ENCODE peak calls at places on chromosomes 11 and 22, in four cellular contexts. One of them, this sample, is unnamed.

GRCh38 chr11:132969892-132970291 is 562.4 kb downstream of the OPCML start:
- DNase-seq in H1: no peak
- DNase-seq in mesenchymal stem cell: no peak
- DNase-seq in mesendoderm: no peak
- DNase-seq in this sample: no peak

GRCh38 chr22:25630446-25630845 is 66.0 kb downstream of the GRK3 start:
- DNase-seq in H1: no peak
- DNase-seq in mesenchymal stem cell: no peak
- DNase-seq in mesendoderm: no peak
- DNase-seq in this sample: no peak

GRCh38 chr11:115677190-115677589 is 173.0 kb upstream of the CADM1 start:
- DNase-seq in H1: no peak
- DNase-seq in mesenchymal stem cell: no peak
- DNase-seq in mesendoderm: no peak
- DNase-seq in this sample: no peak

GRCh38 chr11:134044514-134045284 is 24.2 kb upstream of the JAM3 start:
- DNase-seq in H1: no peak
- DNase-seq in mesenchymal stem cell: no peak
- DNase-seq in mesendoderm: no peak
- DNase-seq in this sample: no peak

GRCh38 chr11:58731819-58732218 is at the start of gene GLYAT:
- DNase-seq in H1: no peak
- DNase-seq in mesenchymal stem cell: no peak
- DNase-seq in mesendoderm: no peak
- DNase-seq in this sample: no peak

GRCh38 chr22:50403701-50404101 is 60.6 kb downstream of the PPP6R2 start:
- DNase-seq in H1: no peak
- DNase-seq in mesenchymal stem cell: no peak
- DNase-seq in mesendoderm: no peak
- DNase-seq in this sample: no peak

GRCh38 chr11:63445720-63446119 is 45.2 kb downstream of the PLAAT5 start:
- DNase-seq in H1: no peak
- DNase-seq in mesenchymal stem cell: no peak
- DNase-seq in mesendoderm: no peak
- DNase-seq in this sample: peak

GRCh38 chr11:118876261-118876660 is 7.4 kb upstream of the CXCR5 start:
- DNase-seq in H1: no peak
- DNase-seq in mesenchymal stem cell: no peak
- DNase-seq in mesendoderm: no peak
- DNase-seq in this sample: no peak

GRCh38 chr11:10637629-10638028 is 55.9 kb downstream of the IRAG1 start:
- DNase-seq in H1: no peak
- DNase-seq in mesenchymal stem cell: no peak
- DNase-seq in mesendoderm: no peak
- DNase-seq in this sample: no peak

GRCh38 chr11:49995559-49995958 is 13.2 kb upstream of the OR4C12 start:
- DNase-seq in H1: no peak
- DNase-seq in mesenchymal stem cell: peak
- DNase-seq in mesendoderm: peak
- DNase-seq in this sample: peak

GRCh38 chr11:75262961-75263852 is 22.6 kb downstream of the TPBGL start:
- DNase-seq in H1: no peak
- DNase-seq in mesenchymal stem cell: no peak
- DNase-seq in mesendoderm: no peak
- DNase-seq in this sample: no peak

GRCh38 chr11:124602193-124602592 is 9.0 kb upstream of the PANX3 start:
- DNase-seq in H1: no peak
- DNase-seq in mesenchymal stem cell: no peak
- DNase-seq in mesendoderm: no peak
- DNase-seq in this sample: peak

GRCh38 chr11:82267186-82267585 is 466.5 kb downstream of the FAM181B start:
- DNase-seq in H1: no peak
- DNase-seq in mesenchymal stem cell: no peak
- DNase-seq in mesendoderm: no peak
- DNase-seq in this sample: no peak

GRCh38 chr22:40451230-40451629 is 80.8 kb downstream of the SGSM3 start:
- DNase-seq in H1: no peak
- DNase-seq in mesenchymal stem cell: no peak
- DNase-seq in mesendoderm: no peak
- DNase-seq in this sample: no peak

GRCh38 chr11:28384418-28384817 is 276.2 kb downstream of the METTL15 start:
- DNase-seq in H1: no peak
- DNase-seq in mesenchymal stem cell: peak
- DNase-seq in mesendoderm: no peak
- DNase-seq in this sample: peak

GRCh38 chr11:92707173-92707619 is 262.3 kb upstream of the MTNR1B start:
- DNase-seq in H1: no peak
- DNase-seq in mesenchymal stem cell: no peak
- DNase-seq in mesendoderm: no peak
- DNase-seq in this sample: no peak

GRCh38 chr11:118917488-118918127 is 8.1 kb downstream of the BCL9L start:
- DNase-seq in H1: no peak
- DNase-seq in mesenchymal stem cell: peak
- DNase-seq in mesendoderm: peak
- DNase-seq in this sample: peak

GRCh38 chr11:130209128-130209932 is 49.7 kb downstream of the ST14 start:
- DNase-seq in H1: no peak
- DNase-seq in mesenchymal stem cell: no peak
- DNase-seq in mesendoderm: no peak
- DNase-seq in this sample: no peak

GRCh38 chr22:39478461-39478860 is 21.6 kb downstream of the MGAT3 start:
- DNase-seq in H1: no peak
- DNase-seq in mesenchymal stem cell: no peak
- DNase-seq in mesendoderm: no peak
- DNase-seq in this sample: peak

DNA sequence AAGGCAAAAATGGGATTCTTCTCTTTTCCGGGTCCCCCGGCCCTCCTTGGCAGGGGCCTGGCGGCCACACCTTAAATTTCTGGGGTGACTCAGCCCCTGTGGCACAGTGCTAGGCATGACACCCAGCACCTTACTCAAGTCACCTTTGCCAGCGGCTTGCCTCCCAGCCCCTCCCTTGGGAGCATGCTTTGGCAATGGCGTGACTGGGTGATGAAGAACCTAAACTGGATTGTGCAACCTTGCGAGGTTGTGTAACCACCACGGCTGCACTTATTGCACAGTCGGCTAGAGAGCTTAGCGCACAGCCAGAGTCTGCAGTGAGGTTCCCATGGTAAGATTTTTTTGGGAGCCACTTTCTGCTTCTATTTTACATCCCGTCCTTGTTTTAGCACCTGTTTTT is 16.1 kb upstream of the LDLRAD3 start:
- DNase-seq in H1: no peak
- DNase-seq in mesenchymal stem cell: peak
- DNase-seq in mesendoderm: no peak
- DNase-seq in this sample: peak
- H2BK120ac ChIP-seq in H1: no peak
- H2BK120ac ChIP-seq in mesenchymal stem cell: no peak
- H2BK120ac ChIP-seq in mesendoderm: no peak
- H2BK120ac ChIP-seq in this sample: no peak

GRCh38 chr22:23695748-23696325 is 5.0 kb downstream of the RGL4 start:
- DNase-seq in H1: no peak
- DNase-seq in mesenchymal stem cell: no peak
- DNase-seq in mesendoderm: no peak
- DNase-seq in this sample: no peak

GRCh38 chr22:23698094-23698493 is 7.3 kb downstream of the RGL4 start:
- DNase-seq in H1: no peak
- DNase-seq in mesenchymal stem cell: no peak
- DNase-seq in mesendoderm: peak
- DNase-seq in this sample: no peak

GRCh38 chr22:23698673-23699235 is 7.9 kb downstream of the RGL4 start:
- DNase-seq in H1: no peak
- DNase-seq in mesenchymal stem cell: no peak
- DNase-seq in mesendoderm: no peak
- DNase-seq in this sample: peak

GRCh38 chr22:23696326-23696851 is 5.6 kb downstream of the RGL4 start:
- DNase-seq in H1: no peak
- DNase-seq in mesenchymal stem cell: no peak
- DNase-seq in mesendoderm: no peak
- DNase-seq in this sample: peak

GRCh38 chr22:23697031-23697970 is 6.5 kb downstream of the RGL4 start:
- DNase-seq in H1: no peak
- DNase-seq in mesenchymal stem cell: no peak
- DNase-seq in mesendoderm: no peak
- DNase-seq in this sample: no peak
- H3K4me3 ChIP-seq in H1: no peak
- H3K4me3 ChIP-seq in mesenchymal stem cell: no peak
- H3K4me3 ChIP-seq in mesendoderm: no peak
- H3K4me3 ChIP-seq in this sample: no peak

DNA sequence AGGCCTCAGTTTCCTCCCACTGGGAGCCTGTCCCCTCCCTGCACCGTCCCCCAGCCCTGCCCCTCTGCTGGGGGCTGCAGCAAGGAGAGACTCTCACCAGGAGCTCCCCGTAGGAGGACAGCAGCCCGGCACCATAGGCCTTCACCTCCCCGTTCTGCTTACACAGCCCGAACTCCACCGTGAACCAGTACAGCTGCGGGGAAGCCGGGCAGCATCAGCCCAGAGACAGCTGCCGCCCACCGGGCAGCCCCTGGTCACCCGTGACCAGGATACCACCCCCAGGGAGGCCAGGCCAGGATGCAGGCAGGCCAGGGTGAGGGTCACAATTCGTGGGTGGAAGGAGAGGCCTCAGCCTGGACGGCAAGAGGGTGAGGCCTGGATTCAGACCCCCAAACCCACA is 4.6 kb upstream of the INS start:
- DNase-seq in H1: no peak
- DNase-seq in mesenchymal stem cell: no peak
- DNase-seq in mesendoderm: no peak
- DNase-seq in this sample: no peak
- H2BK120ac ChIP-seq in H1: no peak
- H2BK120ac ChIP-seq in mesenchymal stem cell: no peak
- H2BK120ac ChIP-seq in mesendoderm: no peak
- H2BK120ac ChIP-seq in this sample: no peak

GRCh38 chr11:504994-505344 is 2.1 kb downstream of the RNH1 start:
- DNase-seq in H1: no peak
- DNase-seq in mesenchymal stem cell: no peak
- DNase-seq in mesendoderm: no peak
- DNase-seq in this sample: no peak
- H3K4me3 ChIP-seq in H1: no peak
- H3K4me3 ChIP-seq in mesenchymal stem cell: no peak
- H3K4me3 ChIP-seq in mesendoderm: no peak
- H3K4me3 ChIP-seq in this sample: peak

GRCh38 chr11:73190557-73190885 is 27.6 kb upstream of the P2RY2 start:
- DNase-seq in H1: no peak
- DNase-seq in mesenchymal stem cell: no peak
- DNase-seq in mesendoderm: no peak
- DNase-seq in this sample: no peak
- H2BK120ac ChIP-seq in H1: no peak
- H2BK120ac ChIP-seq in mesenchymal stem cell: no peak
- H2BK120ac ChIP-seq in mesendoderm: no peak
- H2BK120ac ChIP-seq in this sample: no peak

GRCh38 chr11:36375348-36376314 is 79.5 kb downstream of the PRR5L start:
- DNase-seq in H1: no peak
- DNase-seq in mesenchymal stem cell: no peak
- DNase-seq in mesendoderm: peak
- DNase-seq in this sample: no peak

GRCh38 chr11:36376315-36376887 is 80.3 kb downstream of the PRR5L start:
- DNase-seq in H1: no peak
- DNase-seq in mesenchymal stem cell: peak
- DNase-seq in mesendoderm: peak
- DNase-seq in this sample: peak

GRCh38 chr11:36374726-36375125 is 78.6 kb downstream of the PRR5L start:
- DNase-seq in H1: no peak
- DNase-seq in mesenchymal stem cell: no peak
- DNase-seq in mesendoderm: peak
- DNase-seq in this sample: no peak

GRCh38 chr11:36377759-36378553 is 81.9 kb downstream of the PRR5L start:
- DNase-seq in H1: no peak
- DNase-seq in mesenchymal stem cell: no peak
- DNase-seq in mesendoderm: peak
- DNase-seq in this sample: no peak

GRCh38 chr11:36376888-36377758 is 81.0 kb downstream of the PRR5L start:
- DNase-seq in H1: peak
- DNase-seq in mesenchymal stem cell: peak
- DNase-seq in mesendoderm: peak
- DNase-seq in this sample: peak
- H3K4me3 ChIP-seq in H1: peak
- H3K4me3 ChIP-seq in mesenchymal stem cell: peak
- H3K4me3 ChIP-seq in mesendoderm: peak
- H3K4me3 ChIP-seq in this sample: peak

GRCh38 chr11:2928605-2929510 is at the start of gene PHLDA2:
- DNase-seq in H1: no peak
- DNase-seq in mesenchymal stem cell: peak
- DNase-seq in mesendoderm: peak
- DNase-seq in this sample: peak

GRCh38 chr11:2929880-2930704 is 872 bp upstream of the PHLDA2 start:
- DNase-seq in H1: no peak
- DNase-seq in mesenchymal stem cell: peak
- DNase-seq in mesendoderm: peak
- DNase-seq in this sample: peak

GRCh38 chr11:2927851-2928604 is 1.2 kb downstream of the PHLDA2 start:
- DNase-seq in H1: no peak
- DNase-seq in mesenchymal stem cell: peak
- DNase-seq in mesendoderm: no peak
- DNase-seq in this sample: peak

GRCh38 chr11:2930705-2931415 is 1.6 kb upstream of the PHLDA2 start:
- DNase-seq in H1: peak
- DNase-seq in mesenchymal stem cell: peak
- DNase-seq in mesendoderm: peak
- DNase-seq in this sample: peak

DNA sequence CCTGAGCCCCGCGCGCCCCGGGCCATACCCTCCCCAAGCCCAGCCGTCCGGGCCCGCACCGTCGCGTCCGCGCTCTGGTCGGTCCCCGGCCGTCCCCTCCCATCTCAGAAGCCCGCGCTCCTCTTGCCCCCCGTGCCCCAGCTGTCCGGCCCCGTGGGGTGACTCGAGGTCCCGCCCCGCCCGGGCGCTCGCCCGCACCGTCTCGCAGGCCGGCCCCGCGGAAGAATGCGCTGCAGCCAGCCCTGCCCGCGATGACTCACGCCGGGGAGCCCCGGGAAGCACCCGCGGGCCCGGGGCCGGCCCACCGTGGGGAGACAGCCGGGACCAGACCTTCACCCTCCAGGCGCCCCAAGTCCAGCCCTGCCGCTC is 275 bp upstream of the PHLDA2 start:
- DNase-seq in H1: no peak
- DNase-seq in mesenchymal stem cell: peak
- DNase-seq in mesendoderm: no peak
- DNase-seq in this sample: peak
- H2BK120ac ChIP-seq in H1: no peak
- H2BK120ac ChIP-seq in mesenchymal stem cell: peak
- H2BK120ac ChIP-seq in mesendoderm: no peak
- H2BK120ac ChIP-seq in this sample: peak

GRCh38 chr11:68040957-68041591 is 2.2 kb downstream of the TCIRG1 start:
- DNase-seq in H1: no peak
- DNase-seq in mesenchymal stem cell: no peak
- DNase-seq in mesendoderm: no peak
- DNase-seq in this sample: no peak
- H3K4me3 ChIP-seq in H1: no peak
- H3K4me3 ChIP-seq in mesenchymal stem cell: peak
- H3K4me3 ChIP-seq in mesendoderm: no peak
- H3K4me3 ChIP-seq in this sample: peak

This sample was measured in IMR-90.